ENCODE peak calls at places on chromosomes 1 and 21, in four cellular contexts. D, H, N and P are unnamed samples.

GRCh38 chr1:206706298-206706791 is 21.6 kb downstream of the MAPKAPK2 start:
- DNase-seq in D (peak; percentile 78), H (peak; percentile 73), N (no peak), P (no peak)

GRCh38 chr1:203519053-203519770 is 25.3 kb downstream of the OPTC start:
- DNase-seq in D (no peak), H (no peak), N (no peak), P (no peak)

GRCh38 chr21:32771134-32771523 is 426 bp downstream of the PAXBP1 start:
- DNase-seq in D (peak; percentile 67), H (peak; percentile 51), N (peak; percentile 89), P (no peak)

GRCh38 chr1:64242895-64243756 is 39.7 kb downstream of the UBE2U start:
- DNase-seq in D (no peak), H (no peak), N (no peak), P (no peak)

GRCh38 chr1:197808843-197809242 is 33.6 kb upstream of the DENND1B start:
- DNase-seq in D (no peak), H (no peak), N (no peak), P (no peak)

GRCh38 chr1:2356911-2357845 is 34.2 kb downstream of the MORN1 start:
- DNase-seq in D (peak; percentile 16), H (no peak), N (peak; percentile 68), P (no peak)

GRCh38 chr1:145706282-145706681 is 886 bp downstream of the PDZK1 start:
- DNase-seq in D (no peak), H (no peak), N (peak; percentile 25), P (no peak)

GRCh38 chr1:163813251-163813650 is 491.5 kb downstream of the NUF2 start:
- DNase-seq in D (no peak), H (no peak), N (no peak), P (no peak)

GRCh38 chr1:31575373-31576140 is 758 bp upstream of the TINAGL1 start:
- DNase-seq in D (no peak), H (no peak), N (no peak), P (peak; percentile 80)

GRCh38 chr1:162030741-162031280 is 7.1 kb upstream of the OLFML2B start:
- DNase-seq in D (no peak), H (no peak), N (no peak), P (no peak)

GRCh38 chr1:176462671-176463225 is at the start of gene PAPPA2:
- DNase-seq in D (no peak), H (no peak), N (no peak), P (no peak)

GRCh38 chr21:28196981-28197380 is 795.7 kb downstream of the LTN1 start:
- DNase-seq in D (no peak), H (no peak), N (no peak), P (no peak)

GRCh38 chr1:159752135-159752580 is 28.6 kb upstream of the DUSP23 start:
- DNase-seq in D (peak; percentile 71), H (peak; percentile 39), N (peak; percentile 93), P (no peak)

GRCh38 chr1:110309139-110309538 is 30.0 kb upstream of the RBM15 start:
- DNase-seq in D (no peak), H (no peak), N (no peak), P (no peak)

GRCh38 chr1:28580706-28581530 is 11.1 kb upstream of the RAB42 start:
- DNase-seq in D (no peak), H (no peak), N (peak; percentile 86), P (no peak)
- TF ChIP-seq CTCF in D (peak; percentile 8), H (no peak), N (no peak), P (no peak)

GRCh38 chr1:17274186-17275170 is 25.6 kb downstream of the PADI3 start:
- DNase-seq in D (no peak), H (no peak), N (no peak), P (no peak)
- TF ChIP-seq CTCF in D (peak; percentile 18), H (no peak), N (no peak), P (peak; percentile 67)

GRCh38 chr1:27488523-27489138 is 1.3 kb downstream of the WASF2 start:
- DNase-seq in D (no peak), H (peak; percentile 5), N (peak; percentile 43), P (no peak)

GRCh38 chr1:27485363-27485762 is 4.6 kb downstream of the WASF2 start:
- DNase-seq in D (no peak), H (no peak), N (no peak), P (no peak)

GRCh38 chr1:27487927-27488522 is 1.9 kb downstream of the WASF2 start:
- DNase-seq in D (no peak), H (no peak), N (no peak), P (no peak)

GRCh38 chr1:27481994-27482620 is 7.9 kb downstream of the WASF2 start:
- DNase-seq in D (no peak), H (no peak), N (no peak), P (no peak)

DNA sequence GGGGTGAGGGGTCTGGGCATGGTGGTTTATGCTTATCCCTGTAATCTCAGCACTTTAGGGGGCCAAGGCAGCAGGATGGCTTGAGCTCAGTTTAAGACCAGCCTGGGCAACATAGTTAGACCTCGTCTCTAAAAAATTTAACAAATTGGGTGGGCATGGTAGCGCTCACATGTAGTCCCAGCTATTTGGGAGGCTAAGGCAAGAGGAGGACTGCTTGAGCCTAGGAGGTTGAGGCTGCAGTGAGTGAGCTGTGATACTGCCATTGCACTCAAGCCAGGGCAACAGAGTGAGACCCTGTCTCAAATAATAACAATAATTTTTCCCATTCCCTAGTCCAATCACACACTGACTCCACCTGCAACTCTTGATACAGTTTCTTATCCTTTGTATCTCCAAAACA is 6.3 kb downstream of the WASF2 start:
- DNase-seq in D (no peak), H (no peak), N (no peak), P (no peak)
- TF ChIP-seq CTCF in D (no peak), H (no peak), N (no peak), P (no peak)

GRCh38 chr1:238951809-238952208 is 434.6 kb upstream of the CHRM3 start:
- DNase-seq in D (no peak), H (no peak), N (no peak), P (no peak)
- TF ChIP-seq CTCF in D (no peak), H (no peak), N (no peak), P (peak; percentile 76)

DNA sequence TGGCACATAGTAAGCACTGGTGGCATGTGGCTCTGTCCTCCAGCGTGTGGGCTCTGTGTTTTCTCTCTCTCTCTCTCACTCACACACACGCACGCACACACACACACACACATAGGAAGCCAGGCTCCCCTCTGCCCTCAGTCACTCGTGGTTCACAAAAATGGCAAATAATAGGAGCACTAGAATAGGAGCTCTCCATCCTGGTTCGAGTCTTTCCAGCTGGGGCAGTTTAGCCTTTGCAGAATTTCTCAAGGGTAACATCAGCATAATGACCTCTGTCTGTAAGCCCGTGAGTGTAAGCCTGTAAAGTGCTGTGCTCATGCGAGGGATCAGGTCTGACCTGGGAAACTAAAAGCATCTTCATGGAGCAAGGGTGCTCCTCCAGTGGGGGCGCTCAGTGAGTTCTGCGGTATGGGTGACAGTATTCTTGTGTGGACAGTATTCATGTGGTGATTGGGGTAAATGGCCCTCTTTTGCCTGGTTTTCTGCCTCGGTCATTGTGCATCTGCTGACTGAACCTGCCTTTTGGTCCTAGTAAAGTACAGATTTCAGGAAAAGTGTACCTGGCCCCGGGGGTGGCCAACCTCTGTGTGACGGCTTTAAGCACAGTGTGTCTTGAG is 839 bp upstream of the ZC3H12A start:
- DNase-seq in D (no peak), H (no peak), N (no peak), P (no peak)
- TF ChIP-seq CTCF in D (no peak), H (no peak), N (no peak), P (no peak)